ENCODE peak calls at places on chromosomes 5 and 9, in six cellular contexts. One of them, this sample, is unnamed.

GRCh38 chr9:106862946-106863740 is at the start of gene ZNF462:
- DNase-seq in A549: peak; percentile 43
- DNase-seq in HEK293T: peak; percentile 22
- DNase-seq in IMR-90: peak; percentile 79
- DNase-seq in K562: no peak
- DNase-seq in HepG2: no peak
- DNase-seq in this sample: no peak

GRCh38 chr5:67085616-67086015 is 111.0 kb downstream of the CD180 start:
- DNase-seq in A549: no peak
- DNase-seq in HEK293T: no peak
- DNase-seq in IMR-90: no peak
- DNase-seq in K562: no peak
- DNase-seq in HepG2: no peak
- DNase-seq in this sample: no peak

GRCh38 chr5:53430618-53431252 is 49.7 kb upstream of the FST start:
- DNase-seq in A549: no peak
- DNase-seq in HEK293T: peak; percentile 16
- DNase-seq in IMR-90: peak; percentile 87
- DNase-seq in K562: peak; percentile 30
- DNase-seq in HepG2: peak; percentile 45
- DNase-seq in this sample: no peak

GRCh38 chr9:85479305-85479704 is 262.4 kb downstream of the AGTPBP1 start:
- DNase-seq in A549: no peak
- DNase-seq in HEK293T: no peak
- DNase-seq in IMR-90: no peak
- DNase-seq in K562: no peak
- DNase-seq in HepG2: no peak
- DNase-seq in this sample: no peak

GRCh38 chr5:126369995-126370731 is 53.0 kb upstream of the GRAMD2B start:
- DNase-seq in A549: no peak
- DNase-seq in HEK293T: no peak
- DNase-seq in IMR-90: peak; percentile 23
- DNase-seq in K562: no peak
- DNase-seq in HepG2: peak; percentile 83
- DNase-seq in this sample: no peak

GRCh38 chr5:86679529-86679928 is 61.8 kb downstream of the COX7C start:
- DNase-seq in A549: peak; percentile 22
- DNase-seq in HEK293T: peak; percentile 46
- DNase-seq in IMR-90: peak; percentile 87
- DNase-seq in K562: peak; percentile 41
- DNase-seq in HepG2: peak; percentile 45
- DNase-seq in this sample: no peak

GRCh38 chr5:76944638-76945037 is 8.2 kb upstream of the CRHBP start:
- DNase-seq in A549: no peak
- DNase-seq in HEK293T: no peak
- DNase-seq in IMR-90: peak; percentile 19
- DNase-seq in K562: no peak
- DNase-seq in HepG2: no peak
- DNase-seq in this sample: no peak

GRCh38 chr5:149809919-149810691 is 80.0 kb downstream of the PPARGC1B start:
- DNase-seq in A549: no peak
- DNase-seq in HEK293T: no peak
- DNase-seq in IMR-90: no peak
- DNase-seq in K562: no peak
- DNase-seq in HepG2: no peak
- DNase-seq in this sample: no peak

GRCh38 chr5:170273968-170274710 is 23.4 kb downstream of the LCP2 start:
- DNase-seq in A549: peak; percentile 27
- DNase-seq in HEK293T: peak; percentile 42
- DNase-seq in IMR-90: no peak
- DNase-seq in K562: peak; percentile 39
- DNase-seq in HepG2: no peak
- DNase-seq in this sample: no peak

GRCh38 chr5:133552925-133553525 is 59.3 kb downstream of the FSTL4 start:
- DNase-seq in A549: peak; percentile 62
- DNase-seq in HEK293T: peak; percentile 77
- DNase-seq in IMR-90: peak; percentile 26
- DNase-seq in K562: peak; percentile 70
- DNase-seq in HepG2: peak; percentile 25
- DNase-seq in this sample: no peak
- TF ChIP-seq BHLHE40 in A549: no peak
- TF ChIP-seq BHLHE40 in HEK293T: no peak
- TF ChIP-seq BHLHE40 in IMR-90: no peak
- TF ChIP-seq BHLHE40 in K562: no peak
- TF ChIP-seq BHLHE40 in HepG2: no peak
- TF ChIP-seq BHLHE40 in this sample: no peak

GRCh38 chr9:83062653-83063527 is at the start of gene RASEF:
- DNase-seq in A549: peak; percentile 62
- DNase-seq in HEK293T: peak; percentile 65
- DNase-seq in IMR-90: no peak
- DNase-seq in K562: no peak
- DNase-seq in HepG2: no peak
- DNase-seq in this sample: no peak

GRCh38 chr9:83061036-83061435 is 1.9 kb downstream of the RASEF start:
- DNase-seq in A549: peak; percentile 44
- DNase-seq in HEK293T: no peak
- DNase-seq in IMR-90: peak; percentile 6
- DNase-seq in K562: no peak
- DNase-seq in HepG2: no peak
- DNase-seq in this sample: no peak

GRCh38 chr9:83059417-83059816 is 3.5 kb downstream of the RASEF start:
- DNase-seq in A549: no peak
- DNase-seq in HEK293T: no peak
- DNase-seq in IMR-90: no peak
- DNase-seq in K562: no peak
- DNase-seq in HepG2: no peak
- DNase-seq in this sample: no peak

GRCh38 chr9:83060557-83060956 is 2.4 kb downstream of the RASEF start:
- DNase-seq in A549: peak; percentile 34
- DNase-seq in HEK293T: no peak
- DNase-seq in IMR-90: no peak
- DNase-seq in K562: no peak
- DNase-seq in HepG2: no peak
- DNase-seq in this sample: no peak

DNA sequence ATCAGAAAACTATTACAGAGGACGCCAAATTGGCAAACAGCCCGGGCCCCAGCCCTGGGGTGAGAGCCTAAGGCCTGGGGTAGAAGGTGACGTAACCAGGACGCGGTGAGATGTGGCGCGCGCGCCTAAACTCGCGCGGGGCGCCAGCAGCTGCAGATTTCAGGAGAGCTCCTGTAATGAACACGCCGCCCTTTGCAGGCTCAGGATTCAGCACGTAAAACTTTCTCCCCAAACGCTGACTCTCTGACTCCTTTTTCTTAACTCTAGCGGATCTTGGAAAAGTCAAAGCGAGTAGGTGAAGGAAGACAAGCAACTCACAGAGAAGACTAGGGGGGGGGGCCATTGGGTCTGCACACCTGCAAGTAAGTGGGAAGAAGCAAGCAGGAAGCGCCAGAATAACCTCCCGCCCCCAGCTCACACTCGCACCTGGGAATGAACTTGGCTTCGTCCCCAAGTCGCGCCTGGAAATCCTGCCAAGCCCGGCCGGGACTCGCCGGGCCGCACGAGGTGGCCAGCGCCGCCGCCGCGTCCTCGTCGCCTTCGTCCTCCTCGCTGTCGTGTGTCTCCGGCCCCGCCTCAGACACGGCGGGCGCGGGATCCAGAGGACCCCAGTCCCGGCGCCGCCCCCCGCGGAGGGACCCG is 810 bp downstream of the RASEF start:
- DNase-seq in A549: peak; percentile 62
- DNase-seq in HEK293T: peak; percentile 59
- DNase-seq in IMR-90: peak; percentile 18
- DNase-seq in K562: no peak
- DNase-seq in HepG2: no peak
- DNase-seq in this sample: no peak
- TF ChIP-seq BHLHE40 in A549: no peak
- TF ChIP-seq BHLHE40 in HEK293T: no peak
- TF ChIP-seq BHLHE40 in IMR-90: no peak
- TF ChIP-seq BHLHE40 in K562: no peak
- TF ChIP-seq BHLHE40 in HepG2: no peak
- TF ChIP-seq BHLHE40 in this sample: no peak

DNA sequence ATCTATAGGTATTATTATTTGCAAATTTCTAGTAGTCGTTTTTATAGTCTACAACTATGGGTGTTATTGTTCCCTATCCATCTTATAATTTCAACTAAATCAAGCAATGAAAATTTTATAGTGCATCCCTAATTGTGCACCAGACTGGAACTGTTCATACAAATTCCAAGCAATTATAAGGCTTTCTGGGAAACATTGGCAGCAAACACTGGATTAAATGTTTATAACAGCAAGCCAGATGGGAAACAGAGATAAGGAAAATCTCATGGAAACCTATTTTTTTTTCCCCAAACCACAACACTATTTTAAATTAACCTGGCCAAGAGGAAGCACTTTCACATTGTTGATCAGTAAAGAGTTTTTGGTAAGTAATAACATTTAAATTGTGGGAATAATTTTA is 524.3 kb downstream of the RASEF start:
- DNase-seq in A549: no peak
- DNase-seq in HEK293T: no peak
- DNase-seq in IMR-90: no peak
- DNase-seq in K562: no peak
- DNase-seq in HepG2: no peak
- DNase-seq in this sample: no peak
- TF ChIP-seq BHLHE40 in A549: no peak
- TF ChIP-seq BHLHE40 in HEK293T: no peak
- TF ChIP-seq BHLHE40 in IMR-90: no peak
- TF ChIP-seq BHLHE40 in K562: no peak
- TF ChIP-seq BHLHE40 in HepG2: no peak
- TF ChIP-seq BHLHE40 in this sample: no peak

GRCh38 chr9:123564652-123565051 is 208.7 kb downstream of the CRB2 start:
- DNase-seq in A549: no peak
- DNase-seq in HEK293T: no peak
- DNase-seq in IMR-90: no peak
- DNase-seq in K562: no peak
- DNase-seq in HepG2: no peak
- DNase-seq in this sample: no peak

GRCh38 chr9:123555612-123556011 is 199.6 kb downstream of the CRB2 start:
- DNase-seq in A549: no peak
- DNase-seq in HEK293T: no peak
- DNase-seq in IMR-90: no peak
- DNase-seq in K562: no peak
- DNase-seq in HepG2: no peak
- DNase-seq in this sample: no peak

GRCh38 chr9:123562844-123563346 is 206.9 kb downstream of the CRB2 start:
- DNase-seq in A549: no peak
- DNase-seq in HEK293T: no peak
- DNase-seq in IMR-90: peak; percentile 95
- DNase-seq in K562: no peak
- DNase-seq in HepG2: no peak
- DNase-seq in this sample: peak; percentile 34

GRCh38 chr9:123556464-123557435 is 200.8 kb downstream of the CRB2 start:
- DNase-seq in A549: no peak
- DNase-seq in HEK293T: no peak
- DNase-seq in IMR-90: peak; percentile 26
- DNase-seq in K562: peak; percentile 53
- DNase-seq in HepG2: no peak
- DNase-seq in this sample: no peak

GRCh38 chr9:123561055-123561454 is 205.1 kb downstream of the CRB2 start:
- DNase-seq in A549: no peak
- DNase-seq in HEK293T: no peak
- DNase-seq in IMR-90: no peak
- DNase-seq in K562: no peak
- DNase-seq in HepG2: no peak
- DNase-seq in this sample: no peak
- TF ChIP-seq BHLHE40 in A549: no peak
- TF ChIP-seq BHLHE40 in HEK293T: no peak
- TF ChIP-seq BHLHE40 in IMR-90: no peak
- TF ChIP-seq BHLHE40 in K562: no peak
- TF ChIP-seq BHLHE40 in HepG2: no peak
- TF ChIP-seq BHLHE40 in this sample: no peak

GRCh38 chr9:127182901-127183746 is 60.7 kb upstream of the ANGPTL2 start:
- DNase-seq in A549: no peak
- DNase-seq in HEK293T: no peak
- DNase-seq in IMR-90: no peak
- DNase-seq in K562: no peak
- DNase-seq in HepG2: no peak
- DNase-seq in this sample: no peak

GRCh38 chr9:127185931-127186781 is 63.7 kb upstream of the ANGPTL2 start:
- DNase-seq in A549: no peak
- DNase-seq in HEK293T: no peak
- DNase-seq in IMR-90: peak; percentile 84
- DNase-seq in K562: no peak
- DNase-seq in HepG2: peak; percentile 20
- DNase-seq in this sample: no peak

GRCh38 chr9:127185181-127185580 is 62.7 kb upstream of the ANGPTL2 start:
- DNase-seq in A549: no peak
- DNase-seq in HEK293T: no peak
- DNase-seq in IMR-90: no peak
- DNase-seq in K562: no peak
- DNase-seq in HepG2: no peak
- DNase-seq in this sample: no peak

GRCh38 chr9:127184641-127185040 is 62.2 kb upstream of the ANGPTL2 start:
- DNase-seq in A549: no peak
- DNase-seq in HEK293T: no peak
- DNase-seq in IMR-90: no peak
- DNase-seq in K562: no peak
- DNase-seq in HepG2: no peak
- DNase-seq in this sample: no peak

GRCh38 chr9:127183814-127184582 is 61.6 kb upstream of the ANGPTL2 start:
- DNase-seq in A549: no peak
- DNase-seq in HEK293T: no peak
- DNase-seq in IMR-90: peak; percentile 88
- DNase-seq in K562: no peak
- DNase-seq in HepG2: no peak
- DNase-seq in this sample: peak; percentile 95
- TF ChIP-seq BHLHE40 in A549: no peak
- TF ChIP-seq BHLHE40 in HEK293T: no peak
- TF ChIP-seq BHLHE40 in IMR-90: no peak
- TF ChIP-seq BHLHE40 in K562: no peak
- TF ChIP-seq BHLHE40 in HepG2: no peak
- TF ChIP-seq BHLHE40 in this sample: peak; percentile 57

GRCh38 chr9:77488439-77489126 is 159.5 kb downstream of the GNA14 start:
- DNase-seq in A549: no peak
- DNase-seq in HEK293T: peak; percentile 23
- DNase-seq in IMR-90: peak; percentile 20
- DNase-seq in K562: no peak
- DNase-seq in HepG2: no peak
- DNase-seq in this sample: no peak
- TF ChIP-seq BHLHE40 in A549: no peak
- TF ChIP-seq BHLHE40 in HEK293T: no peak
- TF ChIP-seq BHLHE40 in IMR-90: no peak
- TF ChIP-seq BHLHE40 in K562: no peak
- TF ChIP-seq BHLHE40 in HepG2: no peak
- TF ChIP-seq BHLHE40 in this sample: no peak

This sample was measured in GM12878.